ENCODE peak calls at places on chromosomes 5 and 9, in nine cellular contexts. One of them, this sample, is unnamed.

GRCh38 chr9:82939451-82939850 is 123.5 kb downstream of the RASEF start:
- DNase-seq in A673: no peak
- DNase-seq in left ventricle myocardium superior: no peak
- DNase-seq in stimulated activated CD4-positive, alpha-beta T cell treated with anti-CD3 and anti-CD28 coated beads, Interleukin-1b, Interleukin-23, amount 100 ng/mL, for 4 hours: no peak
- DNase-seq in NCI-H1092: peak
- DNase-seq in cerebellum: peak
- DNase-seq in PC-9: peak
- DNase-seq in GM04504: no peak
- DNase-seq in neuronal stem cell: no peak
- DNase-seq in this sample: peak

GRCh38 chr9:111271481-111272080 is 58.4 kb downstream of the OR2K2 start:
- DNase-seq in NCI-H1092: no peak
- DNase-seq in cerebellum: no peak
- DNase-seq in neuronal stem cell: no peak
- DNase-seq in PC-9: no peak
- DNase-seq in GM04504: no peak
- DNase-seq in A673: no peak
- DNase-seq in left ventricle myocardium superior: no peak
- DNase-seq in stimulated activated CD4-positive, alpha-beta T cell treated with anti-CD3 and anti-CD28 coated beads, Interleukin-1b, Interleukin-23, amount 100 ng/mL, for 4 hours: no peak
- DNase-seq in this sample: no peak

GRCh38 chr9:118058227-118058626 is 354.0 kb downstream of the TLR4 start:
- DNase-seq in neuronal stem cell: no peak
- DNase-seq in stimulated activated CD4-positive, alpha-beta T cell treated with anti-CD3 and anti-CD28 coated beads, Interleukin-1b, Interleukin-23, amount 100 ng/mL, for 4 hours: no peak
- DNase-seq in NCI-H1092: no peak
- DNase-seq in PC-9: no peak
- DNase-seq in cerebellum: no peak
- DNase-seq in left ventricle myocardium superior: no peak
- DNase-seq in A673: no peak
- DNase-seq in GM04504: no peak
- DNase-seq in this sample: no peak

GRCh38 chr5:153816870-153817269 is 221.8 kb downstream of the FAM114A2 start:
- DNase-seq in left ventricle myocardium superior: no peak
- DNase-seq in NCI-H1092: no peak
- DNase-seq in PC-9: no peak
- DNase-seq in cerebellum: no peak
- DNase-seq in stimulated activated CD4-positive, alpha-beta T cell treated with anti-CD3 and anti-CD28 coated beads, Interleukin-1b, Interleukin-23, amount 100 ng/mL, for 4 hours: no peak
- DNase-seq in A673: no peak
- DNase-seq in GM04504: no peak
- DNase-seq in neuronal stem cell: no peak
- DNase-seq in this sample: no peak

GRCh38 chr5:161152415-161152814 is 300.4 kb upstream of the ATP10B start:
- DNase-seq in cerebellum: no peak
- DNase-seq in neuronal stem cell: no peak
- DNase-seq in left ventricle myocardium superior: no peak
- DNase-seq in stimulated activated CD4-positive, alpha-beta T cell treated with anti-CD3 and anti-CD28 coated beads, Interleukin-1b, Interleukin-23, amount 100 ng/mL, for 4 hours: no peak
- DNase-seq in PC-9: no peak
- DNase-seq in NCI-H1092: no peak
- DNase-seq in A673: no peak
- DNase-seq in GM04504: no peak
- DNase-seq in this sample: no peak

GRCh38 chr9:133558191-133559126 is 24.0 kb downstream of the ADAMTSL2 start:
- DNase-seq in A673: peak
- DNase-seq in cerebellum: no peak
- DNase-seq in stimulated activated CD4-positive, alpha-beta T cell treated with anti-CD3 and anti-CD28 coated beads, Interleukin-1b, Interleukin-23, amount 100 ng/mL, for 4 hours: peak
- DNase-seq in NCI-H1092: no peak
- DNase-seq in GM04504: peak
- DNase-seq in left ventricle myocardium superior: no peak
- DNase-seq in neuronal stem cell: no peak
- DNase-seq in PC-9: no peak
- DNase-seq in this sample: no peak

GRCh38 chr5:96655506-96655905 is 6.7 kb upstream of the CAST start:
- DNase-seq in NCI-H1092: no peak
- DNase-seq in stimulated activated CD4-positive, alpha-beta T cell treated with anti-CD3 and anti-CD28 coated beads, Interleukin-1b, Interleukin-23, amount 100 ng/mL, for 4 hours: no peak
- DNase-seq in left ventricle myocardium superior: no peak
- DNase-seq in neuronal stem cell: no peak
- DNase-seq in GM04504: no peak
- DNase-seq in A673: no peak
- DNase-seq in PC-9: no peak
- DNase-seq in cerebellum: no peak
- DNase-seq in this sample: no peak

GRCh38 chr9:124428751-124429529 is 13.7 kb upstream of the PSMB7 start:
- DNase-seq in left ventricle myocardium superior: no peak
- DNase-seq in PC-9: no peak
- DNase-seq in neuronal stem cell: no peak
- DNase-seq in NCI-H1092: peak
- DNase-seq in stimulated activated CD4-positive, alpha-beta T cell treated with anti-CD3 and anti-CD28 coated beads, Interleukin-1b, Interleukin-23, amount 100 ng/mL, for 4 hours: no peak
- DNase-seq in GM04504: no peak
- DNase-seq in A673: no peak
- DNase-seq in cerebellum: peak
- DNase-seq in this sample: peak

GRCh38 chr5:178606269-178606668 is 16.1 kb upstream of the COL23A1 start:
- DNase-seq in neuronal stem cell: no peak
- DNase-seq in cerebellum: no peak
- DNase-seq in NCI-H1092: no peak
- DNase-seq in stimulated activated CD4-positive, alpha-beta T cell treated with anti-CD3 and anti-CD28 coated beads, Interleukin-1b, Interleukin-23, amount 100 ng/mL, for 4 hours: no peak
- DNase-seq in PC-9: no peak
- DNase-seq in GM04504: no peak
- DNase-seq in left ventricle myocardium superior: no peak
- DNase-seq in A673: no peak
- DNase-seq in this sample: no peak

GRCh38 chr9:22157271-22157670 is 148.2 kb upstream of the CDKN2B start:
- DNase-seq in NCI-H1092: no peak
- DNase-seq in cerebellum: no peak
- DNase-seq in neuronal stem cell: no peak
- DNase-seq in stimulated activated CD4-positive, alpha-beta T cell treated with anti-CD3 and anti-CD28 coated beads, Interleukin-1b, Interleukin-23, amount 100 ng/mL, for 4 hours: no peak
- DNase-seq in left ventricle myocardium superior: no peak
- DNase-seq in PC-9: no peak
- DNase-seq in GM04504: no peak
- DNase-seq in A673: no peak
- DNase-seq in this sample: no peak

GRCh38 chr5:39648539-39649200 is 223.9 kb upstream of the DAB2 start:
- DNase-seq in cerebellum: no peak
- DNase-seq in left ventricle myocardium superior: no peak
- DNase-seq in A673: no peak
- DNase-seq in GM04504: no peak
- DNase-seq in stimulated activated CD4-positive, alpha-beta T cell treated with anti-CD3 and anti-CD28 coated beads, Interleukin-1b, Interleukin-23, amount 100 ng/mL, for 4 hours: no peak
- DNase-seq in PC-9: peak
- DNase-seq in NCI-H1092: no peak
- DNase-seq in neuronal stem cell: no peak
- DNase-seq in this sample: no peak

GRCh38 chr5:132182366-132183040 is 45.1 kb downstream of the P4HA2 start:
- DNase-seq in NCI-H1092: no peak
- DNase-seq in PC-9: no peak
- DNase-seq in neuronal stem cell: no peak
- DNase-seq in A673: no peak
- DNase-seq in stimulated activated CD4-positive, alpha-beta T cell treated with anti-CD3 and anti-CD28 coated beads, Interleukin-1b, Interleukin-23, amount 100 ng/mL, for 4 hours: no peak
- DNase-seq in left ventricle myocardium superior: no peak
- DNase-seq in cerebellum: no peak
- DNase-seq in GM04504: no peak
- DNase-seq in this sample: no peak

GRCh38 chr5:74631088-74631960 is 9.2 kb downstream of the ENC1 start:
- DNase-seq in left ventricle myocardium superior: no peak
- DNase-seq in PC-9: no peak
- DNase-seq in NCI-H1092: no peak
- DNase-seq in stimulated activated CD4-positive, alpha-beta T cell treated with anti-CD3 and anti-CD28 coated beads, Interleukin-1b, Interleukin-23, amount 100 ng/mL, for 4 hours: no peak
- DNase-seq in GM04504: no peak
- DNase-seq in cerebellum: no peak
- DNase-seq in neuronal stem cell: no peak
- DNase-seq in A673: peak
- DNase-seq in this sample: no peak

GRCh38 chr5:142199388-142199787 is 90.8 kb downstream of the NDFIP1 start:
- DNase-seq in stimulated activated CD4-positive, alpha-beta T cell treated with anti-CD3 and anti-CD28 coated beads, Interleukin-1b, Interleukin-23, amount 100 ng/mL, for 4 hours: no peak
- DNase-seq in A673: no peak
- DNase-seq in neuronal stem cell: no peak
- DNase-seq in left ventricle myocardium superior: no peak
- DNase-seq in GM04504: no peak
- DNase-seq in NCI-H1092: no peak
- DNase-seq in cerebellum: no peak
- DNase-seq in PC-9: no peak
- DNase-seq in this sample: no peak

GRCh38 chr5:135110941-135111596 is 77.0 kb upstream of the PITX1 start:
- DNase-seq in cerebellum: no peak
- DNase-seq in left ventricle myocardium superior: no peak
- DNase-seq in PC-9: peak
- DNase-seq in neuronal stem cell: no peak
- DNase-seq in stimulated activated CD4-positive, alpha-beta T cell treated with anti-CD3 and anti-CD28 coated beads, Interleukin-1b, Interleukin-23, amount 100 ng/mL, for 4 hours: no peak
- DNase-seq in NCI-H1092: no peak
- DNase-seq in A673: no peak
- DNase-seq in GM04504: no peak
- DNase-seq in this sample: no peak

GRCh38 chr5:168251308-168251707 is 40.1 kb upstream of the WWC1 start:
- DNase-seq in NCI-H1092: no peak
- DNase-seq in cerebellum: no peak
- DNase-seq in PC-9: no peak
- DNase-seq in left ventricle myocardium superior: no peak
- DNase-seq in A673: no peak
- DNase-seq in stimulated activated CD4-positive, alpha-beta T cell treated with anti-CD3 and anti-CD28 coated beads, Interleukin-1b, Interleukin-23, amount 100 ng/mL, for 4 hours: no peak
- DNase-seq in neuronal stem cell: no peak
- DNase-seq in GM04504: no peak
- DNase-seq in this sample: no peak

GRCh38 chr9:133505186-133505830 is 19.5 kb downstream of the MYMK start:
- DNase-seq in left ventricle myocardium superior: peak
- DNase-seq in NCI-H1092: no peak
- DNase-seq in PC-9: no peak
- DNase-seq in neuronal stem cell: no peak
- DNase-seq in cerebellum: no peak
- DNase-seq in stimulated activated CD4-positive, alpha-beta T cell treated with anti-CD3 and anti-CD28 coated beads, Interleukin-1b, Interleukin-23, amount 100 ng/mL, for 4 hours: no peak
- DNase-seq in A673: no peak
- DNase-seq in GM04504: no peak
- DNase-seq in this sample: no peak

GRCh38 chr5:126358525-126358924 is 64.7 kb upstream of the GRAMD2B start:
- DNase-seq in neuronal stem cell: no peak
- DNase-seq in cerebellum: no peak
- DNase-seq in left ventricle myocardium superior: no peak
- DNase-seq in PC-9: no peak
- DNase-seq in stimulated activated CD4-positive, alpha-beta T cell treated with anti-CD3 and anti-CD28 coated beads, Interleukin-1b, Interleukin-23, amount 100 ng/mL, for 4 hours: no peak
- DNase-seq in A673: no peak
- DNase-seq in GM04504: no peak
- DNase-seq in NCI-H1092: no peak
- DNase-seq in this sample: no peak